ENCODE peak calls at places on chromosome 16, in four cellular contexts. A is body of pancreas, I is astrocyte of the cerebellum, L is epithelial cell of esophagus. Q is an unnamed sample.

GRCh38 chr16:86597880-86598606 is 19.7 kb downstream of the FOXL1 start:
- DNase-seq in A (no peak), I (no peak), L (no peak), Q (no peak)

GRCh38 chr16:22888791-22889190 is 74.8 kb downstream of the HS3ST2 start:
- DNase-seq in A (no peak), I (no peak), L (peak; percentile 17), Q (no peak)

GRCh38 chr16:27402964-27403600 is 1.1 kb downstream of the IL21R start:
- DNase-seq in A (no peak), I (no peak), L (no peak), Q (no peak)

GRCh38 chr16:12643034-12643455 is 160.6 kb downstream of the CPPED1 start:
- DNase-seq in A (no peak), I (no peak), L (no peak), Q (no peak)

GRCh38 chr16:85689950-85690320 is 1.2 kb upstream of the GINS2 start:
- DNase-seq in A (no peak), I (no peak), L (no peak), Q (no peak)

GRCh38 chr16:424033-424622 is 1.3 kb upstream of the RAB11FIP3 start:
- DNase-seq in A (peak; percentile 46), I (peak; percentile 97), L (peak; percentile 93), Q (no peak)

GRCh38 chr16:559411-560207 is 585 bp upstream of the PRR35 start:
- DNase-seq in A (no peak), I (no peak), L (no peak), Q (no peak)

GRCh38 chr16:23448392-23448791 is 4.6 kb downstream of the COG7 start:
- DNase-seq in A (no peak), I (no peak), L (peak; percentile 23), Q (no peak)

GRCh38 chr16:53757971-53758609 is 54.1 kb downstream of the FTO start:
- DNase-seq in A (no peak), I (no peak), L (no peak), Q (no peak)

GRCh38 chr16:87188104-87188503 is 129.1 kb downstream of the C16orf95 start:
- DNase-seq in A (no peak), I (no peak), L (no peak), Q (no peak)

GRCh38 chr16:47016700-47017133 is 43.2 kb upstream of the DNAJA2 start:
- DNase-seq in A (no peak), I (no peak), L (no peak), Q (peak; percentile 17)

GRCh38 chr16:72840591-72841381 is 207.1 kb downstream of the ZFHX3 start:
- DNase-seq in A (no peak), I (no peak), L (no peak), Q (no peak)

GRCh38 chr16:25165284-25165683 is 51.5 kb upstream of the AQP8 start:
- DNase-seq in A (no peak), I (no peak), L (no peak), Q (no peak)

GRCh38 chr16:84786605-84787302 is 33.0 kb upstream of the CRISPLD2 start:
- DNase-seq in A (peak; percentile 27), I (no peak), L (no peak), Q (no peak)

GRCh38 chr16:75089486-75090202 is 26.9 kb downstream of the LDHD start:
- DNase-seq in A (no peak), I (no peak), L (no peak), Q (no peak)

GRCh38 chr16:66211651-66212050 is 154.8 kb upstream of the CDH5 start:
- DNase-seq in A (no peak), I (no peak), L (no peak), Q (no peak)

GRCh38 chr16:56972403-56972802 is 10.7 kb downstream of the CETP start:
- DNase-seq in A (no peak), I (no peak), L (no peak), Q (no peak)

GRCh38 chr16:57590654-57591085 is 37.8 kb upstream of the ADGRG1 start:
- DNase-seq in A (no peak), I (no peak), L (peak; percentile 93), Q (peak; percentile 42)

GRCh38 chr16:88558457-88559442 is 11.5 kb upstream of the ZC3H18 start:
- DNase-seq in A (peak; percentile 94), I (peak; percentile 20), L (peak; percentile 28), Q (no peak)

DNA sequence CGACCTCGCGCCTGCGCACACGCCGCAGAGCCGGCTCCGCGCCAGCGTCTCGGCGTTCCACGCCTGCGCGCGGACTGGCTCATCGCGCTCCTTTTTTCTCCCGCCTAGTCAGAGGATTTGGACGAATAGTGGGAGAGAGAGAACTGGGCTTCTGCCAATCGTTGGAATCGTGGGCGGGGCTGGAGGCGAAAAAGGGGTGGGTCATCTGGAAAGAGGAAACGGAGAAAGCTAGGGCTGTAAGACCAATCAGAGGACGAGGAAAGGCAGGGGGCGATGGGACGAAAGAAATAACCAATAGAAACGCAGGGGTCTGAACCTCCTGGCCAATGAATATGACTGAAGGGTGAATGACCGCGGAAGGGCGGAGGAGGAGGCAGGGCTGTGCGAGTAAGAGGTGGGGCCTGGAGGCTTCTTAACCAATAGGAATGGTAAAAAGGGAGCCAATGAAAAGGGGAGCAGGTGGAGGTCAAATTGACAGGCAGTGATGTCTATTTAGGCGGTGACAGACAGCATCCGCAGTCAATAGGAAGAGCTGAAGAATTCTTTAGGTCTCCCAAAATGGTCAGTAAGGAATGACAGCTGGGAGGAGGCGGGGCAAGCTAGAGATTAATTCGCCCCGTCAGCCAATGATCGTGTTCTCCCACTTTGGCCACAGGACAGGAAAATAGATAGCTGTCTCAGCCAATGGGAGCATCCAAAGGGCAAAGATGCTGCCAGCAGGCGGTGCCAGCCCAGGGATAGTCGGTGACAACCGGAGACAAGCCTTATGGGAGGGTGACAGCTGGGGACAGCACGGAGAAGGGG is at the start of gene TBC1D10B:
- DNase-seq in A (peak; percentile 96), I (peak; percentile 100), L (peak; percentile 100), Q (peak; percentile 96)
- TF ChIP-seq CTCF in A (peak; percentile 38), I (peak; percentile 15), L (peak; percentile 44), Q (no peak)

GRCh38 chr16:48628359-48628985 is 18.5 kb upstream of the N4BP1 start:
- DNase-seq in A (no peak), I (no peak), L (no peak), Q (no peak)

GRCh38 chr16:48635199-48635718 is 25.3 kb upstream of the N4BP1 start:
- DNase-seq in A (no peak), I (no peak), L (no peak), Q (no peak)

GRCh38 chr16:48629531-48629930 is 19.6 kb upstream of the N4BP1 start:
- DNase-seq in A (no peak), I (no peak), L (no peak), Q (no peak)

GRCh38 chr16:48629016-48629415 is 19.0 kb upstream of the N4BP1 start:
- DNase-seq in A (no peak), I (no peak), L (no peak), Q (no peak)

GRCh38 chr16:48632137-48632774 is 22.3 kb upstream of the N4BP1 start:
- DNase-seq in A (no peak), I (no peak), L (no peak), Q (no peak)
- TF ChIP-seq CTCF in A (no peak), I (no peak), L (no peak), Q (no peak)

DNA sequence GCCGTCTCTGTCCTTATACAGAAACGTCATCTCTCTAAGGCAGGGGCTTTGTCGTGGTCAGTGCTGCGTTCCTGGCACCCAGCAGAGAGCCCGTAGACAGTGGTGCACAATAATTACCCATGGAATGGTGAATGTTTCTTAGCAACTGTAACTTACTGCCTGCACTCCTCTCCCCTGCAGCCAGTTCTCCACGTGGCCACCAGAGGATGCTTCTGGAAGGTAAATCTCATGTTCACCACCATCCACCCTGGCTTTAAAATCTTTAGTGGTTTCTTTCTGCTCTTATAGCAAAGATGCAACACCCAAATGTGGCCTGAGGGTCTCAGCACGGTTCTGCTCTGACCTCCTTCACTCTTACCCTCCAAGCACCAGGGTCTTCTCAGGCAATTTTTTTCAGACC is 150.8 kb downstream of the GRIN2A start:
- DNase-seq in A (no peak), I (no peak), L (no peak), Q (no peak)
- TF ChIP-seq CTCF in A (peak; percentile 23), I (peak; percentile 61), L (no peak), Q (no peak)

GRCh38 chr16:28923231-28923587 is 1.8 kb downstream of the RABEP2 start:
- DNase-seq in A (no peak), I (no peak), L (no peak), Q (no peak)

GRCh38 chr16:28924762-28925385 is at the start of gene RABEP2:
- DNase-seq in A (peak; percentile 100), I (peak; percentile 60), L (peak; percentile 99), Q (peak; percentile 98)

GRCh38 chr16:28925386-28926228 is 569 bp upstream of the RABEP2 start:
- DNase-seq in A (peak; percentile 72), I (no peak), L (peak; percentile 81), Q (peak; percentile 83)

GRCh38 chr16:28923652-28924398 is 1.2 kb downstream of the RABEP2 start:
- DNase-seq in A (peak; percentile 42), I (no peak), L (peak; percentile 31), Q (no peak)

DNA sequence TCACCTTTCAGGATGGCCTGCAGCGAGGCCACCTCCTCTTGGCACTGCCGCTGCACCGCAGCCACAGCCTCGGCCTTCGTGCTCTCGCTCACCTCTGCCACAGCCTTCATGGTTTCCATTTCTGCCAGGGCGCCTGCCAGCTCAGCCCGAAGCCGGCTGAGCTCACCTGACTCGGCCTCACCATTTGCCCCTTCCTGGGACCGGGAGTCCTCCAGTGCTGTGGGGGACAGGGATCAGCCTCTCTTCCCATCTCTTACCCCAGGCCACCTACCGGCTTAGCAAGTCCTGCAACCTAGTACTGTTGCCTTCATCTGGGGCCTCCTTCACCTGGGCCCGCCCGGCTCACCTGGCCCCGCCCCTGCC is 658 bp downstream of the RABEP2 start:
- DNase-seq in A (no peak), I (no peak), L (no peak), Q (no peak)
- TF ChIP-seq CTCF in A (peak; percentile 65), I (no peak), L (peak; percentile 57), Q (no peak)

GRCh38 chr16:31487720-31488629 is 5.1 kb downstream of the SLC5A2 start:
- DNase-seq in A (peak; percentile 69), I (no peak), L (peak; percentile 72), Q (peak; percentile 51)

GRCh38 chr16:31487076-31487719 is 4.3 kb downstream of the SLC5A2 start:
- DNase-seq in A (no peak), I (no peak), L (no peak), Q (no peak)

GRCh38 chr16:31486036-31486435 is 3.1 kb downstream of the SLC5A2 start:
- DNase-seq in A (no peak), I (no peak), L (no peak), Q (no peak)

GRCh38 chr16:31489616-31490584 is 7.0 kb downstream of the SLC5A2 start:
- DNase-seq in A (no peak), I (no peak), L (no peak), Q (no peak)

DNA sequence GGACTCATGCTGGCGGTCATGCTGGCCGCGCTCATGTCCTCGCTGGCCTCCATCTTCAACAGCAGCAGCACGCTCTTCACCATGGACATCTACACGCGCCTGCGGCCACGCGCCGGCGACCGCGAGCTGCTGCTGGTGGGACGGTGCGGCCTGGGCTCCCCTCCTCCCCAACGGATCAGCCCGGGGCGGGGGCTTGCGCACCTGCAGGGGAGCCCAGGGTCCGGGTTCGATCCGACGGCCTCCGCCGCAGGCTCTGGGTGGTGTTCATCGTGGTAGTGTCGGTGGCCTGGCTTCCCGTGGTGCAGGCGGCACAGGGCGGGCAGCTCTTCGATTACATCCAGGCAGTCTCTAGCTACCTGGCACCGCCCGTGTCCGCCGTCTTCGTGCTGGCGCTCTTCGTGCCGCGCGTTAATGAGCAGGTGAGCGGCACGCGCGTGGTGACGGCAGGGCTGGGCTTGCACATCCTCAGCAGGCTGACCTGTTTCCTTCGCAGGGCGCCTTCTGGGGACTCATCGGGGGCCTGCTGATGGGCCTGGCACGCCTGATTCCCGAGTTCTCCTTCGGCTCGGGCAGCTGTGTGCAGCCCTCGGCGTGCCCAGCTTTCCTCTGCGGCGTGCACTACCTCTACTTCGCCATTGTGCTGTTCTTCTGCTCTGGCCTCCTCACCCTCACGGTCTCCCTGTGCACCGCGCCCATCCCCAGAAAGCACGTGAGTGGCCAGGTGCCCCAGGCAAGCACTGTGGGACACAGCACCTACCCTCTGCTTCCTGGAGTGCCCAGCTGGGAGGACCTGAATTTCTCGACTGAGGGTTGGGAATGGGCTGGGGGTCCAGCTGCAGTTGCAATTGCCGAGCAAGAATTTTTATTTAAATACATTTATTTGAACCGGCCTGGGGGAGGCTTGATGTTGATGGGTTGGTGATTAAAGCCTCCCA is 6.0 kb downstream of the SLC5A2 start:
- DNase-seq in A (peak; percentile 25), I (no peak), L (peak; percentile 19), Q (no peak)
- TF ChIP-seq CTCF in A (no peak), I (no peak), L (no peak), Q (no peak)